ENCODE peak calls at places on chromosomes 2 and 18, in ten cellular contexts. One of them, this sample, is unnamed.

GRCh38 chr2:210195066-210195852 is 24.1 kb upstream of the KANSL1L start:
- DNase-seq in upper lobe of left lung: no peak
- DNase-seq in NB4: peak; percentile 71
- DNase-seq in GM10248: peak; percentile 24
- DNase-seq in vagina: no peak
- DNase-seq in fibroblast of mammary gland: peak; percentile 67
- DNase-seq in WTC11: no peak
- DNase-seq in natural killer cell: no peak
- DNase-seq in pancreas: no peak
- DNase-seq in BE2C: peak; percentile 29
- DNase-seq in this sample: peak; percentile 7

GRCh38 chr2:168948621-168949212 is 47.6 kb downstream of the G6PC2 start:
- DNase-seq in natural killer cell: no peak
- DNase-seq in vagina: no peak
- DNase-seq in GM10248: no peak
- DNase-seq in WTC11: no peak
- DNase-seq in BE2C: no peak
- DNase-seq in upper lobe of left lung: no peak
- DNase-seq in fibroblast of mammary gland: peak; percentile 22
- DNase-seq in pancreas: no peak
- DNase-seq in NB4: peak; percentile 54
- DNase-seq in this sample: no peak

GRCh38 chr2:28312307-28313278 is 80.1 kb upstream of the FOSL2 start:
- DNase-seq in GM10248: no peak
- DNase-seq in natural killer cell: no peak
- DNase-seq in pancreas: no peak
- DNase-seq in NB4: no peak
- DNase-seq in fibroblast of mammary gland: no peak
- DNase-seq in WTC11: no peak
- DNase-seq in upper lobe of left lung: no peak
- DNase-seq in vagina: peak; percentile 67
- DNase-seq in BE2C: no peak
- DNase-seq in this sample: no peak

GRCh38 chr2:217445726-217446125 is 557.1 kb downstream of the TNS1 start:
- DNase-seq in vagina: no peak
- DNase-seq in natural killer cell: no peak
- DNase-seq in fibroblast of mammary gland: no peak
- DNase-seq in BE2C: no peak
- DNase-seq in pancreas: no peak
- DNase-seq in NB4: no peak
- DNase-seq in GM10248: no peak
- DNase-seq in WTC11: no peak
- DNase-seq in upper lobe of left lung: no peak
- DNase-seq in this sample: no peak

GRCh38 chr2:226185613-226186211 is 613.9 kb downstream of the IRS1 start:
- DNase-seq in pancreas: no peak
- DNase-seq in GM10248: no peak
- DNase-seq in natural killer cell: no peak
- DNase-seq in BE2C: no peak
- DNase-seq in vagina: no peak
- DNase-seq in NB4: peak; percentile 20
- DNase-seq in WTC11: no peak
- DNase-seq in fibroblast of mammary gland: peak; percentile 92
- DNase-seq in upper lobe of left lung: no peak
- DNase-seq in this sample: peak; percentile 71

GRCh38 chr2:1634681-1635341 is 109.5 kb downstream of the PXDN start:
- DNase-seq in upper lobe of left lung: peak; percentile 18
- DNase-seq in BE2C: no peak
- DNase-seq in NB4: no peak
- DNase-seq in pancreas: no peak
- DNase-seq in fibroblast of mammary gland: no peak
- DNase-seq in GM10248: no peak
- DNase-seq in WTC11: no peak
- DNase-seq in natural killer cell: no peak
- DNase-seq in vagina: no peak
- DNase-seq in this sample: no peak

GRCh38 chr18:50820901-50821520 is 1.2 kb upstream of the MRO start:
- DNase-seq in upper lobe of left lung: no peak
- DNase-seq in vagina: no peak
- DNase-seq in fibroblast of mammary gland: no peak
- DNase-seq in WTC11: no peak
- DNase-seq in natural killer cell: no peak
- DNase-seq in GM10248: no peak
- DNase-seq in pancreas: no peak
- DNase-seq in BE2C: no peak
- DNase-seq in NB4: peak; percentile 60
- DNase-seq in this sample: no peak

GRCh38 chr2:104938226-104938941 is 84.5 kb downstream of the POU3F3 start:
- DNase-seq in fibroblast of mammary gland: no peak
- DNase-seq in natural killer cell: no peak
- DNase-seq in BE2C: no peak
- DNase-seq in vagina: no peak
- DNase-seq in WTC11: no peak
- DNase-seq in upper lobe of left lung: no peak
- DNase-seq in pancreas: no peak
- DNase-seq in GM10248: peak; percentile 60
- DNase-seq in NB4: no peak
- DNase-seq in this sample: no peak

GRCh38 chr2:24831216-24831615 is 38.0 kb downstream of the CENPO start:
- DNase-seq in natural killer cell: no peak
- DNase-seq in GM10248: no peak
- DNase-seq in pancreas: no peak
- DNase-seq in fibroblast of mammary gland: no peak
- DNase-seq in NB4: no peak
- DNase-seq in vagina: no peak
- DNase-seq in BE2C: no peak
- DNase-seq in WTC11: peak; percentile 4
- DNase-seq in upper lobe of left lung: no peak
- DNase-seq in this sample: no peak

GRCh38 chr2:24828641-24829040 is 35.4 kb downstream of the CENPO start:
- DNase-seq in GM10248: no peak
- DNase-seq in vagina: no peak
- DNase-seq in WTC11: peak; percentile 2
- DNase-seq in fibroblast of mammary gland: no peak
- DNase-seq in natural killer cell: no peak
- DNase-seq in upper lobe of left lung: no peak
- DNase-seq in pancreas: no peak
- DNase-seq in NB4: no peak
- DNase-seq in BE2C: no peak
- DNase-seq in this sample: no peak

GRCh38 chr2:24831736-24832421 is 38.7 kb downstream of the CENPO start:
- DNase-seq in WTC11: no peak
- DNase-seq in vagina: no peak
- DNase-seq in natural killer cell: no peak
- DNase-seq in fibroblast of mammary gland: no peak
- DNase-seq in upper lobe of left lung: no peak
- DNase-seq in BE2C: no peak
- DNase-seq in NB4: no peak
- DNase-seq in pancreas: peak; percentile 87
- DNase-seq in GM10248: no peak
- DNase-seq in this sample: no peak

GRCh38 chr2:24830786-24831185 is 37.6 kb downstream of the CENPO start:
- DNase-seq in natural killer cell: no peak
- DNase-seq in GM10248: no peak
- DNase-seq in fibroblast of mammary gland: no peak
- DNase-seq in vagina: no peak
- DNase-seq in NB4: no peak
- DNase-seq in upper lobe of left lung: no peak
- DNase-seq in pancreas: no peak
- DNase-seq in BE2C: no peak
- DNase-seq in WTC11: peak; percentile 6
- DNase-seq in this sample: no peak

DNA sequence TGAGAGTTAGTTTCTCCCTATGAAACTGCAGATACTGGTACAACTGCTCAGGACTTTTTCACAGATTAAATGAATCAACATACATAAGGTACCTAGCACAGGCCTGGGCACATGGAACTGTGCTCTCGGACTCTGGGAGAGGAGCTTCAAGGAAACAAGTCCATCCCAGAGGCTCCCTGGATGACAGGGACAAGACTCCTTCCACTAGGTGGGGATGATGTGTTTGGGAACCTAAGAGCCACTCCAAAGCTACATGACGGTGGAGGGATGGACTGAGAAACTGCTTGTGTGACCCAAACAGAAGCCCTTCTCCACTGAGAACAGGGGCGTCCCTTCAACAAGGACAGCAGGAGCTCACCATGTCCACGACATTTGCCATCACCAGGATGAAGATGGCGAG is 37.1 kb downstream of the CENPO start:
- DNase-seq in WTC11: peak; percentile 10
- DNase-seq in NB4: peak; percentile 42
- DNase-seq in upper lobe of left lung: no peak
- DNase-seq in pancreas: no peak
- DNase-seq in fibroblast of mammary gland: peak; percentile 56
- DNase-seq in BE2C: no peak
- DNase-seq in vagina: no peak
- DNase-seq in GM10248: no peak
- DNase-seq in natural killer cell: no peak
- DNase-seq in this sample: no peak
- TF ChIP-seq CTCF in WTC11: no peak
- TF ChIP-seq CTCF in NB4: no peak
- TF ChIP-seq CTCF in upper lobe of left lung: no peak
- TF ChIP-seq CTCF in pancreas: no peak
- TF ChIP-seq CTCF in fibroblast of mammary gland: peak; percentile 28
- TF ChIP-seq CTCF in BE2C: peak; percentile 47
- TF ChIP-seq CTCF in vagina: no peak
- TF ChIP-seq CTCF in GM10248: no peak
- TF ChIP-seq CTCF in natural killer cell: no peak
- TF ChIP-seq CTCF in this sample: peak; percentile 51

GRCh38 chr2:144071461-144071860 is 448.5 kb downstream of the ZEB2 start:
- DNase-seq in WTC11: no peak
- DNase-seq in natural killer cell: no peak
- DNase-seq in upper lobe of left lung: no peak
- DNase-seq in vagina: no peak
- DNase-seq in pancreas: no peak
- DNase-seq in NB4: no peak
- DNase-seq in BE2C: no peak
- DNase-seq in fibroblast of mammary gland: peak; percentile 41
- DNase-seq in GM10248: no peak
- DNase-seq in this sample: peak; percentile 50
- TF ChIP-seq CTCF in WTC11: no peak
- TF ChIP-seq CTCF in natural killer cell: no peak
- TF ChIP-seq CTCF in upper lobe of left lung: no peak
- TF ChIP-seq CTCF in vagina: no peak
- TF ChIP-seq CTCF in pancreas: no peak
- TF ChIP-seq CTCF in NB4: no peak
- TF ChIP-seq CTCF in BE2C: no peak
- TF ChIP-seq CTCF in fibroblast of mammary gland: peak; percentile 26
- TF ChIP-seq CTCF in GM10248: no peak
- TF ChIP-seq CTCF in this sample: peak; percentile 68

GRCh38 chr2:150100311-150100710 is 387.2 kb downstream of the RND3 start:
- DNase-seq in fibroblast of mammary gland: no peak
- DNase-seq in pancreas: no peak
- DNase-seq in natural killer cell: no peak
- DNase-seq in vagina: no peak
- DNase-seq in BE2C: no peak
- DNase-seq in GM10248: no peak
- DNase-seq in WTC11: no peak
- DNase-seq in upper lobe of left lung: no peak
- DNase-seq in NB4: no peak
- DNase-seq in this sample: no peak

GRCh38 chr2:150097402-150097801 is 390.1 kb downstream of the RND3 start:
- DNase-seq in vagina: no peak
- DNase-seq in natural killer cell: no peak
- DNase-seq in upper lobe of left lung: no peak
- DNase-seq in fibroblast of mammary gland: no peak
- DNase-seq in WTC11: no peak
- DNase-seq in NB4: no peak
- DNase-seq in pancreas: no peak
- DNase-seq in GM10248: no peak
- DNase-seq in BE2C: no peak
- DNase-seq in this sample: no peak

GRCh38 chr2:150095361-150095760 is 392.1 kb downstream of the RND3 start:
- DNase-seq in BE2C: no peak
- DNase-seq in WTC11: no peak
- DNase-seq in NB4: no peak
- DNase-seq in upper lobe of left lung: no peak
- DNase-seq in pancreas: no peak
- DNase-seq in fibroblast of mammary gland: no peak
- DNase-seq in GM10248: no peak
- DNase-seq in vagina: no peak
- DNase-seq in natural killer cell: no peak
- DNase-seq in this sample: no peak

GRCh38 chr2:150099805-150100204 is 387.7 kb downstream of the RND3 start:
- DNase-seq in natural killer cell: no peak
- DNase-seq in vagina: no peak
- DNase-seq in NB4: no peak
- DNase-seq in GM10248: no peak
- DNase-seq in fibroblast of mammary gland: no peak
- DNase-seq in pancreas: no peak
- DNase-seq in BE2C: no peak
- DNase-seq in upper lobe of left lung: no peak
- DNase-seq in WTC11: no peak
- DNase-seq in this sample: no peak

GRCh38 chr2:150097891-150098595 is 389.4 kb downstream of the RND3 start:
- DNase-seq in pancreas: no peak
- DNase-seq in natural killer cell: no peak
- DNase-seq in vagina: no peak
- DNase-seq in GM10248: no peak
- DNase-seq in BE2C: no peak
- DNase-seq in fibroblast of mammary gland: peak; percentile 41
- DNase-seq in upper lobe of left lung: no peak
- DNase-seq in NB4: no peak
- DNase-seq in WTC11: no peak
- DNase-seq in this sample: peak; percentile 14
- TF ChIP-seq CTCF in pancreas: no peak
- TF ChIP-seq CTCF in natural killer cell: no peak
- TF ChIP-seq CTCF in vagina: no peak
- TF ChIP-seq CTCF in GM10248: no peak
- TF ChIP-seq CTCF in BE2C: no peak
- TF ChIP-seq CTCF in fibroblast of mammary gland: peak; percentile 52
- TF ChIP-seq CTCF in upper lobe of left lung: no peak
- TF ChIP-seq CTCF in NB4: no peak
- TF ChIP-seq CTCF in WTC11: no peak
- TF ChIP-seq CTCF in this sample: peak; percentile 50

GRCh38 chr2:182589121-182589520 is 126.9 kb upstream of the DNAJC10 start:
- DNase-seq in pancreas: no peak
- DNase-seq in NB4: no peak
- DNase-seq in GM10248: no peak
- DNase-seq in natural killer cell: no peak
- DNase-seq in vagina: no peak
- DNase-seq in BE2C: no peak
- DNase-seq in upper lobe of left lung: no peak
- DNase-seq in fibroblast of mammary gland: no peak
- DNase-seq in WTC11: no peak
- DNase-seq in this sample: no peak

GRCh38 chr2:182584462-182584861 is 131.6 kb upstream of the DNAJC10 start:
- DNase-seq in fibroblast of mammary gland: no peak
- DNase-seq in pancreas: no peak
- DNase-seq in NB4: no peak
- DNase-seq in BE2C: no peak
- DNase-seq in GM10248: no peak
- DNase-seq in upper lobe of left lung: no peak
- DNase-seq in vagina: no peak
- DNase-seq in natural killer cell: no peak
- DNase-seq in WTC11: no peak
- DNase-seq in this sample: no peak

GRCh38 chr2:182585430-182585829 is 130.6 kb upstream of the DNAJC10 start:
- DNase-seq in fibroblast of mammary gland: no peak
- DNase-seq in GM10248: no peak
- DNase-seq in WTC11: no peak
- DNase-seq in BE2C: no peak
- DNase-seq in NB4: no peak
- DNase-seq in pancreas: no peak
- DNase-seq in vagina: no peak
- DNase-seq in upper lobe of left lung: no peak
- DNase-seq in natural killer cell: no peak
- DNase-seq in this sample: no peak

GRCh38 chr2:182587831-182588230 is 128.2 kb upstream of the DNAJC10 start:
- DNase-seq in NB4: no peak
- DNase-seq in upper lobe of left lung: no peak
- DNase-seq in vagina: no peak
- DNase-seq in pancreas: no peak
- DNase-seq in WTC11: no peak
- DNase-seq in GM10248: no peak
- DNase-seq in BE2C: no peak
- DNase-seq in fibroblast of mammary gland: peak; percentile 91
- DNase-seq in natural killer cell: no peak
- DNase-seq in this sample: peak; percentile 34

GRCh38 chr2:182586426-182586825 is 129.6 kb upstream of the DNAJC10 start:
- DNase-seq in natural killer cell: no peak
- DNase-seq in WTC11: no peak
- DNase-seq in BE2C: no peak
- DNase-seq in pancreas: no peak
- DNase-seq in GM10248: peak; percentile 30
- DNase-seq in vagina: no peak
- DNase-seq in fibroblast of mammary gland: no peak
- DNase-seq in upper lobe of left lung: no peak
- DNase-seq in NB4: no peak
- DNase-seq in this sample: no peak
- TF ChIP-seq CTCF in natural killer cell: no peak
- TF ChIP-seq CTCF in WTC11: no peak
- TF ChIP-seq CTCF in BE2C: no peak
- TF ChIP-seq CTCF in pancreas: no peak
- TF ChIP-seq CTCF in GM10248: peak; percentile 38
- TF ChIP-seq CTCF in vagina: no peak
- TF ChIP-seq CTCF in fibroblast of mammary gland: no peak
- TF ChIP-seq CTCF in upper lobe of left lung: no peak
- TF ChIP-seq CTCF in NB4: no peak
- TF ChIP-seq CTCF in this sample: no peak